ENCODE peak calls at places on chromosomes 6 and 20, in eight cellular contexts. U, Y, O, V, P, Z, L and S are unnamed samples.

GRCh38 chr6:108758884-108759283 is 89.3 kb upstream of the ARMC2 start:
- DNase-seq in L (no peak), Y (no peak), O (no peak), U (no peak), P (no peak), V (no peak), Z (no peak), S (no peak)

GRCh38 chr6:42010185-42010872 is 40.0 kb upstream of the TAF8 start:
- DNase-seq in V (no peak), U (no peak), L (peak), Y (no peak), O (peak), Z (no peak), P (peak), S (no peak)

GRCh38 chr6:119036076-119036475 is 42.4 kb downstream of the FAM184A start:
- DNase-seq in L (no peak), P (no peak), U (no peak), Y (no peak), Z (no peak), V (no peak), O (no peak), S (no peak)

GRCh38 chr20:32523613-32524218 is 61.4 kb downstream of the NOL4L start:
- DNase-seq in V (no peak), Y (no peak), L (no peak), O (no peak), Z (no peak), U (no peak), P (no peak), S (no peak)

GRCh38 chr20:52619671-52620070 is 352.5 kb upstream of the TSHZ2 start:
- DNase-seq in V (no peak), O (no peak), Y (no peak), P (no peak), Z (no peak), L (no peak), U (no peak), S (no peak)

GRCh38 chr6:107064579-107065065 is 36.6 kb downstream of the MTRES1 start:
- DNase-seq in Y (peak), L (peak), O (no peak), P (peak), Z (peak), U (peak), V (no peak), S (peak)

GRCh38 chr6:134491473-134491872 is 173.6 kb upstream of the SGK1 start:
- DNase-seq in Z (no peak), V (no peak), O (no peak), P (no peak), Y (peak), L (peak), U (no peak), S (no peak)

GRCh38 chr6:42404494-42404893 is 47.2 kb downstream of the TRERF1 start:
- DNase-seq in Z (peak), P (no peak), O (no peak), V (no peak), Y (peak), U (peak), L (peak), S (no peak)

GRCh38 chr6:137304020-137304780 is 85.0 kb upstream of the IFNGR1 start:
- DNase-seq in P (no peak), U (no peak), O (no peak), Y (no peak), V (no peak), Z (no peak), L (no peak), S (no peak)

GRCh38 chr6:33172307-33173227 is 19.7 kb downstream of the COL11A2 start:
- DNase-seq in L (peak), V (no peak), Z (no peak), U (peak), P (no peak), O (peak), Y (peak), S (no peak)

GRCh38 chr6:119493980-119494379 is 144.4 kb upstream of the MAN1A1 start:
- DNase-seq in O (no peak), Z (no peak), V (no peak), U (no peak), P (no peak), L (no peak), Y (no peak), S (no peak)

GRCh38 chr6:26097268-26097875 is 10.1 kb downstream of the HFE start:
- DNase-seq in O (peak), Z (peak), Y (no peak), U (peak), L (peak), P (peak), V (no peak), S (no peak)

GRCh38 chr6:5280926-5281325 is 19.6 kb downstream of the FARS2 start:
- DNase-seq in Z (no peak), V (no peak), O (no peak), U (no peak), P (no peak), Y (no peak), L (no peak), S (no peak)

GRCh38 chr20:2508631-2509467 is at the start of gene ZNF343:
- DNase-seq in Y (peak), P (peak), V (peak), Z (peak), O (peak), U (peak), L (peak), S (peak)

GRCh38 chr20:7272512-7272911 is 505.0 kb downstream of the BMP2 start:
- DNase-seq in Z (no peak), Y (no peak), U (no peak), O (no peak), V (no peak), L (no peak), P (no peak), S (no peak)

GRCh38 chr20:653590-654426 is 808 bp upstream of the SRXN1 start:
- DNase-seq in P (no peak), U (no peak), Z (peak), O (no peak), L (no peak), Y (no peak), V (no peak), S (no peak)

GRCh38 chr6:166006593-166007301 is 160.9 kb downstream of the TBXT start:
- DNase-seq in U (no peak), L (peak), P (no peak), Z (no peak), Y (peak), V (no peak), O (no peak), S (no peak)

GRCh38 chr6:139367810-139368321 is 6.6 kb downstream of the CITED2 start:
- DNase-seq in P (no peak), Z (no peak), Y (peak), L (peak), O (no peak), U (no peak), V (no peak), S (no peak)

GRCh38 chr6:112282217-112282616 is 27.9 kb upstream of the LAMA4 start:
- DNase-seq in V (peak), O (no peak), P (no peak), U (peak), Y (peak), L (peak), Z (peak), S (peak)

DNA sequence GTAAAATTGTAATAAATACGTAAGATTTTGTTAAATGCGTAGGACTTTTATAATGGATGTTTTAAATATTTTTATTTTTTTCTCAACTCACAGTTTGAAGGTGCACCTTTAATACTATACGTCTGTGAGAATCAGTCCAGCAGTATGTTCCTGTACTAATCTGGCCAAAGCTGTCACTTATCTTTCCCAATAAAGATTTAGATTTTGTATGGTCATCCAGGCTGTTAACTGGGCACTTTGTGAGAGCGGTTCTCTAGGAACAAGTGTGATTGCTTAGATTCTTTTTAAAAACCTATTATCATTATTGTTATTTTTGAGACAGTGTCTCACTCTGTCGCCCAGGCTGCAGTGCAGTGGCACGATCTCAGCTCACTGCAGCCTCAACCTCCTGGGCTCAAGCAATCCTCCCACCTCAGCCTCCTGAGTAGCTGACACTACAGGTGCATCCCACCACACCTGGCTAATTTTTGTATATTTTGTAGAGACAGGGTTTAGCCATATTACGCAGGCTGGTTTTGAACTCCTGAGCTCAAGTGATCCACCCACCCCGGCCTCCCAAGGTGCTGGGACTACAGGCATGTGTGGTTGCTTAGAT is 1.7 kb downstream of the DCBLD1 start:
- DNase-seq in P (no peak), O (no peak), Y (no peak), U (no peak), L (no peak), V (no peak), Z (no peak), S (no peak)
- H3K27ac ChIP-seq in P (peak), O (no peak), Y (no peak), U (no peak), L (no peak), V (peak), Z (peak), S (no peak)

GRCh38 chr6:23086100-23086499 is 516.7 kb downstream of the HDGFL1 start:
- DNase-seq in O (no peak), Z (no peak), L (no peak), V (no peak), P (no peak), Y (no peak), U (no peak), S (no peak)

GRCh38 chr6:23077797-23078196 is 508.4 kb downstream of the HDGFL1 start:
- DNase-seq in U (no peak), O (no peak), P (no peak), Z (no peak), Y (no peak), L (no peak), V (no peak), S (no peak)

GRCh38 chr6:23081701-23082100 is 512.3 kb downstream of the HDGFL1 start:
- DNase-seq in O (no peak), P (peak), U (no peak), L (no peak), Y (no peak), Z (no peak), V (no peak), S (no peak)
- TF ChIP-seq CTCF in O (peak), P (peak), U (peak), L (no peak), Y (peak), Z (no peak), V (no peak), S (peak)

GRCh38 chr20:60976913-60977312 is 275.1 kb upstream of the CDH4 start:
- DNase-seq in O (no peak), P (no peak), V (no peak), U (no peak), L (no peak), Z (no peak), Y (no peak), S (no peak)
- H3K27ac ChIP-seq in O (no peak), P (no peak), V (no peak), U (no peak), L (no peak), Z (no peak), Y (no peak), S (no peak)

GRCh38 chr6:164097557-164098398 is 683.3 kb downstream of the QKI start:
- DNase-seq in Z (no peak), L (peak), P (no peak), U (no peak), Y (peak), O (no peak), V (no peak), S (no peak)

GRCh38 chr6:164097056-164097455 is 682.5 kb downstream of the QKI start:
- DNase-seq in Y (no peak), U (no peak), Z (no peak), L (no peak), O (no peak), V (no peak), P (no peak), S (no peak)

GRCh38 chr6:164099535-164099982 is 685.0 kb downstream of the QKI start:
- DNase-seq in L (no peak), V (no peak), Y (peak), P (no peak), U (no peak), O (no peak), Z (no peak), S (no peak)

GRCh38 chr6:164102701-164103100 is 688.2 kb downstream of the QKI start:
- DNase-seq in V (no peak), U (no peak), Z (no peak), Y (no peak), O (no peak), P (no peak), L (no peak), S (no peak)

DNA sequence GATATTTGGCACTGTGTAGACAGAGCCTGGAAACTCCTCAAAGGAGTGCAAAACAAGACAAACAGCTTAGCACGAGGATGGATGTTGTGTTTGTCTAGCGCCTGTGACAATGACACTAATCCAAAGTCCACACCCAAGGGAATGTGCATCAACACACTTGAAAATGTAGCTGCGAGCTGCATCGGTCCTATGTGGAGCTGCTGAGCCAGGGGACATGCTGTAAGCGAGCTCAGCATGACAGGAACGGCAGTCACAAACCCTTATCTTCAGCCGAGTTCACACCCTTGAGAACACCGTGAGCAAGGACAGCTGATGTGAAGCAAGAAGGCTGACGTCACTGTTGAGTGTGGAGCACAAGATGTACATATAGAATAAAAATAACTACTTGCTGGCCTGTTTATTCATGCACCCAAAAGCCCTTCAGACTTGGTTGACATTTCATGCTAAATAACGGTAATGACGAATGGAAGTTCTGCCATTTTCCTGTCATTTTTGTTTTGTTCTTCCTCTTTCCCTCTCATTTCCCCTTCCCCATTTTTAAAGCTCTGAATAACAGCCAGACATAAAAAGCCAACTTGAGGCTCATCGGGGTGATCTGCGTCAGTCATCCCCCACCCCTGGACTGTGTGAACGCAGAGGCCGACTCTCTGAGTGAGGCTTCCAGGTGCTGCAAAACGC is 684.5 kb downstream of the QKI start:
- DNase-seq in Y (peak), O (no peak), U (no peak), P (no peak), V (peak), L (peak), Z (no peak), S (no peak)
- TF ChIP-seq CTCF in Y (no peak), O (no peak), U (no peak), P (no peak), V (no peak), L (no peak), Z (no peak), S (no peak)

DNA sequence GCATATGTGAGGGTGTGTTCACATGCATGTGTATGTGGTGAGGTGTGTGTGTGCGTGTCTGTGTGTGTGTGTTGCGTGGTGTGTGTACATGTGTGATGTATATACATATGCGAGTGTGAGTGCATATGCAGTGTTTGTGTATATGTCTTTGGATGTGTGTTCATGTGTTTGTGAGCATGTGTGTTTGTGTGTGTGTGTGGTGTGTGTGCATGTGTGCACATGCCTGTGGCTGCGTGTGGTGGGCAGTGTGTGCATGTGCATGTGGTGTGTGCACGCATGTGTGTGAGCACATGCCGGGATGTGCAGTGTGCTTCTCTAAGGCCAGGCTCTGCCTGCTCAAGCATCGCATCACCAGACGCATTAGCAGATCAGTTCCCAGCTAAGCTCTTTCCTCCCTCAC is 5.7 kb downstream of the THBS2 start:
- DNase-seq in P (no peak), O (no peak), Z (no peak), Y (peak), L (no peak), U (no peak), V (no peak), S (no peak)
- H3K27ac ChIP-seq in P (no peak), O (no peak), Z (no peak), Y (no peak), L (no peak), U (no peak), V (no peak), S (no peak)

DNA sequence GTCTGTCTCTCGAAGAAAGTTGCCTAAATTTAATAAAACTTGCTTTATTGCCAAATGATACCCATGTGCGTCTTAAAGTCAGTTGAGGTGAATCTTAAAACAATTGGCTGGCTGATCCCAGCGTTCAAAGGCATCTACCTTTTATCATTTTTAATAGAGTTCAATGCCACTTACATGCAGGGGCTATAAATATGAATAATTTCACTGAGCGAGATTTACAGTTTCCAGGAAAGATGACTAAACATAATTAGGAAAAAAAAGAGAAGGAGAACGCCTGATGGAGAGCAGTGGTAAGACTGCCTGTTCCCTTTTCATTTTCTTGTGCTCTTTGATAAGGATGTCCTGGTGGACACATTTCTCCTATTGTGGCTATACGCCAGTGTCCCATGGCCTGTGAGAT is 139.9 kb upstream of the SLC22A23 start:
- DNase-seq in P (no peak), L (no peak), Y (no peak), Z (no peak), V (no peak), O (no peak), U (no peak), S (no peak)
- TF ChIP-seq CTCF in P (no peak), L (no peak), Y (no peak), Z (no peak), V (no peak), O (no peak), U (no peak), S (no peak)

DNA sequence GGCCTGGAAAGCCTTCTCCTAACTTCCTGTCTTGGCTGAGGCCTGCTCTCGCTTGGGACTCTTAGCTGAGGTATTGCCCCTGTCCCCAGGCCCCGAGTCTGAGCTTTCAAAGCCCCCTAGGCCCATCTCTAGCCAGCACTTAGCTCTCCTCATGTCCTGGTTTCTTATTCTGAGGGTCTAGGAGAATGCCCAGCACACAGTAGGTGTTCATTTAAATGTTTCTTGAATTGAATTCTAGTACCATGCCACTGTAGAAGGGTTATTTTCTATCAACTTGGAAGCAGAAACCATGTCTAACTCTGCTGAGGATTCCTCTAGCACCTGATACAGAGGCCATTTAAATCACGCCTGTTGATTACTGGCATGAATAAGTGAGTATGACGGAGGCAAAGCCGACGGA is 98.5 kb downstream of the VEGFA start:
- DNase-seq in Y (no peak), U (no peak), Z (no peak), V (no peak), O (no peak), L (no peak), P (no peak), S (no peak)
- H3K27ac ChIP-seq in Y (no peak), U (no peak), Z (no peak), V (no peak), O (no peak), L (no peak), P (no peak), S (no peak)

DNA sequence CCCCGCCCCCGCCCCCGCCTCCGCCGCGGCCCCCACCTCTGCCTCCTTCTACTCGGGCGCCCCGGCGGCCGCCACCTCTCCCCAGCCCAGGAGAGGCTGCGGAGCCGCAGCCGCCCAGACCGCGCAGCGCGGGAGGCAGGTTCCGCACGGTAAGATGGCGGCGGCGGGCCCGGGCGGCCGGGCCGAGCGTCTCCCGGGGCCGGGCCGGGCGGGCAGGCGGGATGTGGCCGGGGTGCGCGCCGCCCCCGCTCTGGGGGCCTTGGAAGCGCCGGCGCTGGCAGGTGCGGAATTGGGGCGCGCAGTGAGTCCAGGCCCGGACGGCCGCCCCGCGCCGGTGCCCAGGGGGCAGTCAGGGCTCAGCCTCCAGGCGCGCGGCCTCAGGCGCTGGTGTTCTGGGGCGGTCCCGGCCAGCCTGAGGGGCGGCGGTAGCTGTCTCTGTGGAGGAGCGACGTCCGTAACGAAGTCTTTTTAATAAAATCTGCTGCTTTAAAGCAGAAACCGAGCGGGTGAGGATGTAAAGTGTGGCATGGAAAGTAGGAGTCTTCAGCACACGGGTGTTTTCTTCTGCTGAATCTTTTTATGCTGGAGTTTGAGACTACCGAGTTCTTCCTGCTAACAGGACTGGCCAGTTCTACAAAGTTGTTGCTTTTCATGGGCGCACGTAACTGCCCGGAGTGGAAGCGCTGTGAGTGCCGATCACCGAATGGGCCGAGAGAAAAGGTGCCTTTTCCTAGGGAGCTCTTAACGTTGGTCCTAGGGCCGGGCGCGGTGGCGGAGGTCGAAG is at the start of gene GID8:
- DNase-seq in V (peak), L (peak), Y (peak), U (peak), Z (peak), P (peak), O (peak), S (no peak)
- TF ChIP-seq CTCF in V (no peak), L (no peak), Y (no peak), U (no peak), Z (no peak), P (no peak), O (no peak), S (no peak)

DNA sequence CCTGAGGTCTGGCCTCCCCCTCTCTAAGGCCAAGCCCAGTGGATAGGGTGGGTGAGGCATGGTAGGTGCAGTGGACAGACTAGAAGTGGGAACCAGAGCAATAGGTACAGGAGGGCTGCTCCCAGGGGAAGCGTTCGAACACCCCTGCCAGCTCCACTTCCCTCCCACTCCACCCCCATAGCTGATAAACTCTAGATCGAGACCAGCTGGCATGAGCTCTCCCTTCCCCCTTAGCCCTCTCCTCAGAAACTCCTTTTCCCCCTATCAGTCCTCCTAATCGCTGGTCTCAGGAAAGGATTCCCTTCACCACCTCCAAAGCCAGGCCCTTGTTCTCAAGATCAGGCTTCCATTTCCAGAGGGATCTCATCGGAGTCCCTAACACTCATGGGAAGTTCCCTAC is 6.0 kb upstream of the FAM83C start:
- DNase-seq in O (no peak), L (no peak), V (no peak), P (no peak), Y (no peak), Z (no peak), U (no peak), S (no peak)
- H3K27ac ChIP-seq in O (no peak), L (no peak), V (no peak), P (no peak), Y (no peak), Z (no peak), U (no peak), S (no peak)